ENCODE peak calls at places on chromosomes 7 and 10, in eight cellular contexts. One of them, this sample, is unnamed.

GRCh38 chr7:84412161-84412969 is 217.8 kb upstream of the SEMA3A start:
- DNase-seq in activated CD4-positive, alpha-beta T cell treated with anti-CD3 and anti-CD28 coated beads, Interleukin-2, amount 50 U/mL, for 24 hours: no peak
- DNase-seq in progenitor cell of endocrine pancreas: no peak
- DNase-seq in PC-3: peak
- DNase-seq in GM19239: no peak
- DNase-seq in IMR-90: peak
- DNase-seq in cardiac fibroblast: peak
- DNase-seq in stimulated activated CD4-positive, alpha-beta T cell treated with anti-CD3 and anti-CD28 coated beads, TNF-alpha, amount 100 ng/mL, for 48 hours: no peak
- DNase-seq in this sample: peak

GRCh38 chr10:60208676-60209269 is 180.9 kb downstream of the ANK3 start:
- DNase-seq in activated CD4-positive, alpha-beta T cell treated with anti-CD3 and anti-CD28 coated beads, Interleukin-2, amount 50 U/mL, for 24 hours: no peak
- DNase-seq in progenitor cell of endocrine pancreas: no peak
- DNase-seq in PC-3: peak
- DNase-seq in GM19239: no peak
- DNase-seq in IMR-90: peak
- DNase-seq in cardiac fibroblast: peak
- DNase-seq in stimulated activated CD4-positive, alpha-beta T cell treated with anti-CD3 and anti-CD28 coated beads, TNF-alpha, amount 100 ng/mL, for 48 hours: no peak
- DNase-seq in this sample: no peak

GRCh38 chr10:14782691-14783363 is 8.1 kb upstream of the FAM107B start:
- DNase-seq in activated CD4-positive, alpha-beta T cell treated with anti-CD3 and anti-CD28 coated beads, Interleukin-2, amount 50 U/mL, for 24 hours: no peak
- DNase-seq in progenitor cell of endocrine pancreas: no peak
- DNase-seq in PC-3: peak
- DNase-seq in GM19239: no peak
- DNase-seq in IMR-90: no peak
- DNase-seq in cardiac fibroblast: peak
- DNase-seq in stimulated activated CD4-positive, alpha-beta T cell treated with anti-CD3 and anti-CD28 coated beads, TNF-alpha, amount 100 ng/mL, for 48 hours: no peak
- DNase-seq in this sample: no peak

GRCh38 chr10:71835671-71836593 is 15.1 kb downstream of the PSAP start:
- DNase-seq in activated CD4-positive, alpha-beta T cell treated with anti-CD3 and anti-CD28 coated beads, Interleukin-2, amount 50 U/mL, for 24 hours: no peak
- DNase-seq in progenitor cell of endocrine pancreas: no peak
- DNase-seq in PC-3: no peak
- DNase-seq in GM19239: peak
- DNase-seq in IMR-90: peak
- DNase-seq in cardiac fibroblast: peak
- DNase-seq in stimulated activated CD4-positive, alpha-beta T cell treated with anti-CD3 and anti-CD28 coated beads, TNF-alpha, amount 100 ng/mL, for 48 hours: no peak
- DNase-seq in this sample: no peak

GRCh38 chr7:119665791-119666190 is 607.2 kb upstream of the KCND2 start:
- DNase-seq in activated CD4-positive, alpha-beta T cell treated with anti-CD3 and anti-CD28 coated beads, Interleukin-2, amount 50 U/mL, for 24 hours: no peak
- DNase-seq in progenitor cell of endocrine pancreas: no peak
- DNase-seq in PC-3: no peak
- DNase-seq in GM19239: no peak
- DNase-seq in IMR-90: peak
- DNase-seq in cardiac fibroblast: peak
- DNase-seq in stimulated activated CD4-positive, alpha-beta T cell treated with anti-CD3 and anti-CD28 coated beads, TNF-alpha, amount 100 ng/mL, for 48 hours: no peak
- DNase-seq in this sample: no peak

GRCh38 chr7:150937848-150938561 is 40.1 kb downstream of the KCNH2 start:
- DNase-seq in activated CD4-positive, alpha-beta T cell treated with anti-CD3 and anti-CD28 coated beads, Interleukin-2, amount 50 U/mL, for 24 hours: peak
- DNase-seq in progenitor cell of endocrine pancreas: no peak
- DNase-seq in PC-3: peak
- DNase-seq in GM19239: no peak
- DNase-seq in IMR-90: peak
- DNase-seq in cardiac fibroblast: peak
- DNase-seq in stimulated activated CD4-positive, alpha-beta T cell treated with anti-CD3 and anti-CD28 coated beads, TNF-alpha, amount 100 ng/mL, for 48 hours: peak
- DNase-seq in this sample: no peak

GRCh38 chr10:73965890-73966768 is 31.8 kb upstream of the VCL start:
- DNase-seq in activated CD4-positive, alpha-beta T cell treated with anti-CD3 and anti-CD28 coated beads, Interleukin-2, amount 50 U/mL, for 24 hours: no peak
- DNase-seq in progenitor cell of endocrine pancreas: no peak
- DNase-seq in PC-3: peak
- DNase-seq in GM19239: no peak
- DNase-seq in IMR-90: peak
- DNase-seq in cardiac fibroblast: peak
- DNase-seq in stimulated activated CD4-positive, alpha-beta T cell treated with anti-CD3 and anti-CD28 coated beads, TNF-alpha, amount 100 ng/mL, for 48 hours: no peak
- DNase-seq in this sample: no peak

GRCh38 chr7:128266529-128266890 is 25.4 kb downstream of the LEP start:
- DNase-seq in activated CD4-positive, alpha-beta T cell treated with anti-CD3 and anti-CD28 coated beads, Interleukin-2, amount 50 U/mL, for 24 hours: no peak
- DNase-seq in progenitor cell of endocrine pancreas: no peak
- DNase-seq in PC-3: no peak
- DNase-seq in GM19239: no peak
- DNase-seq in IMR-90: no peak
- DNase-seq in cardiac fibroblast: no peak
- DNase-seq in stimulated activated CD4-positive, alpha-beta T cell treated with anti-CD3 and anti-CD28 coated beads, TNF-alpha, amount 100 ng/mL, for 48 hours: no peak
- DNase-seq in this sample: no peak

GRCh38 chr10:102918817-102919236 is 733 bp downstream of the CNNM2 start:
- DNase-seq in activated CD4-positive, alpha-beta T cell treated with anti-CD3 and anti-CD28 coated beads, Interleukin-2, amount 50 U/mL, for 24 hours: no peak
- DNase-seq in progenitor cell of endocrine pancreas: no peak
- DNase-seq in PC-3: no peak
- DNase-seq in GM19239: no peak
- DNase-seq in IMR-90: no peak
- DNase-seq in cardiac fibroblast: no peak
- DNase-seq in stimulated activated CD4-positive, alpha-beta T cell treated with anti-CD3 and anti-CD28 coated beads, TNF-alpha, amount 100 ng/mL, for 48 hours: no peak
- DNase-seq in this sample: no peak

GRCh38 chr7:43314379-43315158 is 202.1 kb downstream of the HECW1 start:
- DNase-seq in activated CD4-positive, alpha-beta T cell treated with anti-CD3 and anti-CD28 coated beads, Interleukin-2, amount 50 U/mL, for 24 hours: no peak
- DNase-seq in progenitor cell of endocrine pancreas: no peak
- DNase-seq in PC-3: no peak
- DNase-seq in GM19239: no peak
- DNase-seq in IMR-90: no peak
- DNase-seq in cardiac fibroblast: no peak
- DNase-seq in stimulated activated CD4-positive, alpha-beta T cell treated with anti-CD3 and anti-CD28 coated beads, TNF-alpha, amount 100 ng/mL, for 48 hours: peak
- DNase-seq in this sample: no peak

GRCh38 chr7:149220534-149220933 is 18.9 kb upstream of the ZNF212 start:
- DNase-seq in activated CD4-positive, alpha-beta T cell treated with anti-CD3 and anti-CD28 coated beads, Interleukin-2, amount 50 U/mL, for 24 hours: no peak
- DNase-seq in progenitor cell of endocrine pancreas: no peak
- DNase-seq in PC-3: peak
- DNase-seq in GM19239: no peak
- DNase-seq in IMR-90: peak
- DNase-seq in cardiac fibroblast: peak
- DNase-seq in stimulated activated CD4-positive, alpha-beta T cell treated with anti-CD3 and anti-CD28 coated beads, TNF-alpha, amount 100 ng/mL, for 48 hours: no peak
- DNase-seq in this sample: no peak

GRCh38 chr7:128687131-128687530 is 15.0 kb downstream of the GARIN1A start:
- DNase-seq in activated CD4-positive, alpha-beta T cell treated with anti-CD3 and anti-CD28 coated beads, Interleukin-2, amount 50 U/mL, for 24 hours: no peak
- DNase-seq in progenitor cell of endocrine pancreas: no peak
- DNase-seq in PC-3: no peak
- DNase-seq in GM19239: no peak
- DNase-seq in IMR-90: no peak
- DNase-seq in cardiac fibroblast: no peak
- DNase-seq in stimulated activated CD4-positive, alpha-beta T cell treated with anti-CD3 and anti-CD28 coated beads, TNF-alpha, amount 100 ng/mL, for 48 hours: no peak
- DNase-seq in this sample: no peak

GRCh38 chr7:1668932-1669485 is 1.1 kb upstream of the ELFN1 start:
- DNase-seq in activated CD4-positive, alpha-beta T cell treated with anti-CD3 and anti-CD28 coated beads, Interleukin-2, amount 50 U/mL, for 24 hours: no peak
- DNase-seq in progenitor cell of endocrine pancreas: peak
- DNase-seq in PC-3: no peak
- DNase-seq in GM19239: no peak
- DNase-seq in IMR-90: peak
- DNase-seq in cardiac fibroblast: no peak
- DNase-seq in stimulated activated CD4-positive, alpha-beta T cell treated with anti-CD3 and anti-CD28 coated beads, TNF-alpha, amount 100 ng/mL, for 48 hours: no peak
- DNase-seq in this sample: no peak

GRCh38 chr10:44476421-44476820 is 91.5 kb upstream of the CXCL12 start:
- DNase-seq in activated CD4-positive, alpha-beta T cell treated with anti-CD3 and anti-CD28 coated beads, Interleukin-2, amount 50 U/mL, for 24 hours: no peak
- DNase-seq in progenitor cell of endocrine pancreas: no peak
- DNase-seq in PC-3: no peak
- DNase-seq in GM19239: no peak
- DNase-seq in IMR-90: no peak
- DNase-seq in cardiac fibroblast: no peak
- DNase-seq in stimulated activated CD4-positive, alpha-beta T cell treated with anti-CD3 and anti-CD28 coated beads, TNF-alpha, amount 100 ng/mL, for 48 hours: no peak
- DNase-seq in this sample: no peak

GRCh38 chr10:17742918-17743317 is 9.1 kb upstream of the TMEM236 start:
- DNase-seq in activated CD4-positive, alpha-beta T cell treated with anti-CD3 and anti-CD28 coated beads, Interleukin-2, amount 50 U/mL, for 24 hours: peak
- DNase-seq in progenitor cell of endocrine pancreas: peak
- DNase-seq in PC-3: peak
- DNase-seq in GM19239: no peak
- DNase-seq in IMR-90: peak
- DNase-seq in cardiac fibroblast: peak
- DNase-seq in stimulated activated CD4-positive, alpha-beta T cell treated with anti-CD3 and anti-CD28 coated beads, TNF-alpha, amount 100 ng/mL, for 48 hours: peak
- DNase-seq in this sample: no peak

GRCh38 chr7:101792051-101792651 is 25.3 kb upstream of the CUX1 start:
- DNase-seq in activated CD4-positive, alpha-beta T cell treated with anti-CD3 and anti-CD28 coated beads, Interleukin-2, amount 50 U/mL, for 24 hours: no peak
- DNase-seq in progenitor cell of endocrine pancreas: no peak
- DNase-seq in PC-3: peak
- DNase-seq in GM19239: no peak
- DNase-seq in IMR-90: no peak
- DNase-seq in cardiac fibroblast: peak
- DNase-seq in stimulated activated CD4-positive, alpha-beta T cell treated with anti-CD3 and anti-CD28 coated beads, TNF-alpha, amount 100 ng/mL, for 48 hours: no peak
- DNase-seq in this sample: no peak

GRCh38 chr10:68666280-68666760 is 54.7 kb upstream of the CCAR1 start:
- DNase-seq in activated CD4-positive, alpha-beta T cell treated with anti-CD3 and anti-CD28 coated beads, Interleukin-2, amount 50 U/mL, for 24 hours: no peak
- DNase-seq in progenitor cell of endocrine pancreas: no peak
- DNase-seq in PC-3: peak
- DNase-seq in GM19239: no peak
- DNase-seq in IMR-90: peak
- DNase-seq in cardiac fibroblast: peak
- DNase-seq in stimulated activated CD4-positive, alpha-beta T cell treated with anti-CD3 and anti-CD28 coated beads, TNF-alpha, amount 100 ng/mL, for 48 hours: no peak
- DNase-seq in this sample: no peak

GRCh38 chr10:101629781-101630419 is 41.8 kb downstream of the DPCD start:
- DNase-seq in activated CD4-positive, alpha-beta T cell treated with anti-CD3 and anti-CD28 coated beads, Interleukin-2, amount 50 U/mL, for 24 hours: no peak
- DNase-seq in progenitor cell of endocrine pancreas: no peak
- DNase-seq in PC-3: no peak
- DNase-seq in GM19239: no peak
- DNase-seq in IMR-90: no peak
- DNase-seq in cardiac fibroblast: no peak
- DNase-seq in stimulated activated CD4-positive, alpha-beta T cell treated with anti-CD3 and anti-CD28 coated beads, TNF-alpha, amount 100 ng/mL, for 48 hours: no peak
- DNase-seq in this sample: no peak

GRCh38 chr7:102840404-102840803 is 72.4 kb upstream of the LRRC17 start:
- DNase-seq in activated CD4-positive, alpha-beta T cell treated with anti-CD3 and anti-CD28 coated beads, Interleukin-2, amount 50 U/mL, for 24 hours: no peak
- DNase-seq in progenitor cell of endocrine pancreas: no peak
- DNase-seq in PC-3: peak
- DNase-seq in GM19239: no peak
- DNase-seq in IMR-90: no peak
- DNase-seq in cardiac fibroblast: no peak
- DNase-seq in stimulated activated CD4-positive, alpha-beta T cell treated with anti-CD3 and anti-CD28 coated beads, TNF-alpha, amount 100 ng/mL, for 48 hours: no peak
- DNase-seq in this sample: no peak

GRCh38 chr10:82932426-82932825 is 1057.4 kb downstream of the NRG3 start:
- DNase-seq in activated CD4-positive, alpha-beta T cell treated with anti-CD3 and anti-CD28 coated beads, Interleukin-2, amount 50 U/mL, for 24 hours: no peak
- DNase-seq in progenitor cell of endocrine pancreas: no peak
- DNase-seq in PC-3: no peak
- DNase-seq in GM19239: no peak
- DNase-seq in IMR-90: no peak
- DNase-seq in cardiac fibroblast: no peak
- DNase-seq in stimulated activated CD4-positive, alpha-beta T cell treated with anti-CD3 and anti-CD28 coated beads, TNF-alpha, amount 100 ng/mL, for 48 hours: no peak
- DNase-seq in this sample: no peak

GRCh38 chr7:82050134-82050533 is 280.3 kb upstream of the HGF start:
- DNase-seq in activated CD4-positive, alpha-beta T cell treated with anti-CD3 and anti-CD28 coated beads, Interleukin-2, amount 50 U/mL, for 24 hours: no peak
- DNase-seq in progenitor cell of endocrine pancreas: no peak
- DNase-seq in PC-3: peak
- DNase-seq in GM19239: no peak
- DNase-seq in IMR-90: peak
- DNase-seq in cardiac fibroblast: peak
- DNase-seq in stimulated activated CD4-positive, alpha-beta T cell treated with anti-CD3 and anti-CD28 coated beads, TNF-alpha, amount 100 ng/mL, for 48 hours: no peak
- DNase-seq in this sample: no peak

GRCh38 chr10:43963379-43963778 is 314.7 kb upstream of the ZNF32 start:
- DNase-seq in activated CD4-positive, alpha-beta T cell treated with anti-CD3 and anti-CD28 coated beads, Interleukin-2, amount 50 U/mL, for 24 hours: no peak
- DNase-seq in progenitor cell of endocrine pancreas: no peak
- DNase-seq in PC-3: no peak
- DNase-seq in GM19239: no peak
- DNase-seq in IMR-90: no peak
- DNase-seq in cardiac fibroblast: no peak
- DNase-seq in stimulated activated CD4-positive, alpha-beta T cell treated with anti-CD3 and anti-CD28 coated beads, TNF-alpha, amount 100 ng/mL, for 48 hours: no peak
- DNase-seq in this sample: no peak

GRCh38 chr7:49773939-49774458 is 561 bp downstream of the VWC2 start:
- DNase-seq in activated CD4-positive, alpha-beta T cell treated with anti-CD3 and anti-CD28 coated beads, Interleukin-2, amount 50 U/mL, for 24 hours: no peak
- DNase-seq in progenitor cell of endocrine pancreas: no peak
- DNase-seq in PC-3: no peak
- DNase-seq in GM19239: no peak
- DNase-seq in IMR-90: no peak
- DNase-seq in cardiac fibroblast: no peak
- DNase-seq in stimulated activated CD4-positive, alpha-beta T cell treated with anti-CD3 and anti-CD28 coated beads, TNF-alpha, amount 100 ng/mL, for 48 hours: no peak
- DNase-seq in this sample: no peak

GRCh38 chr7:34357068-34357467 is 300.9 kb upstream of the NPSR1 start:
- DNase-seq in activated CD4-positive, alpha-beta T cell treated with anti-CD3 and anti-CD28 coated beads, Interleukin-2, amount 50 U/mL, for 24 hours: no peak
- DNase-seq in progenitor cell of endocrine pancreas: no peak
- DNase-seq in PC-3: peak
- DNase-seq in GM19239: no peak
- DNase-seq in IMR-90: no peak
- DNase-seq in cardiac fibroblast: peak
- DNase-seq in stimulated activated CD4-positive, alpha-beta T cell treated with anti-CD3 and anti-CD28 coated beads, TNF-alpha, amount 100 ng/mL, for 48 hours: no peak
- DNase-seq in this sample: no peak